ENCODE peak calls at places on chromosomes 7 and 10, in four cellular contexts. E, Z, I and G are unnamed samples.
A peak's percentile ranks its signal among the peaks of the same experiment; 100 is the strongest.

GRCh38 chr7:157484411-157485081 is 147.7 kb downstream of the DNAJB6 start:
- DNase-seq in E (no peak), Z (no peak), I (no peak), G (no peak)

GRCh38 chr7:133668296-133669060 is 415.6 kb downstream of the EXOC4 start:
- DNase-seq in E (peak; percentile 19), Z (no peak), I (no peak), G (no peak)

GRCh38 chr10:22218448-22218847 is 633 bp upstream of the EBLN1 start:
- DNase-seq in E (peak; percentile 6), Z (no peak), I (no peak), G (no peak)

GRCh38 chr10:48453451-48454301 is 147.2 kb downstream of the MAPK8 start:
- DNase-seq in E (no peak), Z (no peak), I (no peak), G (no peak)

GRCh38 chr10:124837687-124838086 is 36.1 kb downstream of the ABRAXAS2 start:
- DNase-seq in E (no peak), Z (no peak), I (no peak), G (no peak)

GRCh38 chr10:21423850-21424249 is 101.6 kb downstream of the SKIDA1 start:
- DNase-seq in E (no peak), Z (no peak), I (no peak), G (no peak)

GRCh38 chr7:2478387-2478760 is 2.2 kb upstream of the GRIFIN start:
- DNase-seq in E (no peak), Z (no peak), I (peak; percentile 91), G (no peak)

GRCh38 chr10:52525761-52526160 is 211.7 kb downstream of the DKK1 start:
- DNase-seq in E (no peak), Z (no peak), I (no peak), G (no peak)

GRCh38 chr10:55500931-55501559 is 700.0 kb upstream of the PCDH15 start:
- DNase-seq in E (peak; percentile 70), Z (no peak), I (peak; percentile 34), G (peak; percentile 1)

GRCh38 chr7:44461387-44461786 is 29.1 kb downstream of the NUDCD3 start:
- DNase-seq in E (no peak), Z (no peak), I (no peak), G (no peak)

GRCh38 chr7:138000081-138000701 is 1.7 kb downstream of the CREB3L2 start:
- DNase-seq in E (peak; percentile 75), Z (no peak), I (peak; percentile 59), G (peak; percentile 42)

GRCh38 chr7:135843214-135843613 is 94.6 kb upstream of the FAM180A start:
- DNase-seq in E (no peak), Z (no peak), I (no peak), G (no peak)

GRCh38 chr7:51019231-51019844 is 236.6 kb upstream of the GRB10 start:
- DNase-seq in E (no peak), Z (no peak), I (peak; percentile 39), G (no peak)

GRCh38 chr7:2046581-2047271 is 186.0 kb downstream of the MAD1L1 start:
- DNase-seq in E (peak; percentile 61), Z (no peak), I (no peak), G (no peak)

GRCh38 chr7:99001482-99002145 is 123.3 kb downstream of the TRRAP start:
- DNase-seq in E (no peak), Z (no peak), I (no peak), G (no peak)

GRCh38 chr7:99992330-99993037 is 16.7 kb upstream of the AZGP1 start:
- DNase-seq in E (no peak), Z (no peak), I (no peak), G (no peak)

GRCh38 chr7:149822353-149822943 is 15.7 kb upstream of the ZNF862 start:
- DNase-seq in E (no peak), Z (no peak), I (no peak), G (no peak)

GRCh38 chr10:69583106-69583505 is 9.9 kb upstream of the NEUROG3 start:
- DNase-seq in E (peak; percentile 24), Z (no peak), I (no peak), G (no peak)

GRCh38 chr10:93319855-93320254 is 162.3 kb downstream of the MYOF start:
- DNase-seq in E (peak; percentile 85), Z (no peak), I (no peak), G (no peak)

GRCh38 chr7:104123786-104124185 is 84.0 kb downstream of the ORC5 start:
- DNase-seq in E (no peak), Z (no peak), I (no peak), G (no peak)

GRCh38 chr7:143126146-143126545 is 5.7 kb upstream of the PIP start:
- DNase-seq in E (no peak), Z (no peak), I (no peak), G (no peak)

GRCh38 chr10:84269773-84270172 is 24.9 kb downstream of the RGR start:
- DNase-seq in E (no peak), Z (no peak), I (no peak), G (no peak)

GRCh38 chr10:129949411-129950335 is 14.4 kb downstream of the EBF3 start:
- DNase-seq in E (peak; percentile 73), Z (no peak), I (peak; percentile 29), G (no peak)

GRCh38 chr7:158469396-158470051 is 118.1 kb downstream of the PTPRN2 start:
- DNase-seq in E (no peak), Z (no peak), I (no peak), G (no peak)

GRCh38 chr10:47354162-47354561 is 6.0 kb downstream of the RBP3 start:
- DNase-seq in E (no peak), Z (no peak), I (no peak), G (no peak)